ENCODE peak calls at places on chromosomes 5 and 9, in nine cellular contexts. Y is EH; V is T47D; B is activated CD4-positive, alpha-beta memory T cell treated with anti-CD3 and anti-CD28 coated beads, Interleukin-2, amount 10 ng/mL, durations not matched to agents 7 days and 5 days; J is stimulated activated CD4-positive, alpha-beta T cell treated with anti-CD3 and anti-CD28 coated beads, Interleukin-4, amount 100 ng/mL, for 4 hours; T is central memory CD4-positive, alpha-beta T cell; C is stimulated activated naive CD8-positive, alpha-beta T cell treated with anti-CD3 and anti-CD28 coated beads, Interleukin-15, amount 100 ng/mL, for 72 hours; R is stimulated activated CD8-positive, alpha-beta memory T cell treated with anti-CD3 and anti-CD28 coated beads, Interleukin-15, amount 100 ng/mL, for 4 hours; L is lower lobe of right lung. G is an unnamed sample.

GRCh38 chr9:134066923-134067851 is 639 bp downstream of the BRD3 start:
- DNase-seq in Y (peak; percentile 37), V (no peak), B (peak; percentile 36), J (peak; percentile 39), T (peak; percentile 42), C (peak; percentile 49), R (peak; percentile 17), L (peak; percentile 56), G (peak; percentile 36)

GRCh38 chr5:149646564-149646963 is 65.3 kb downstream of the ARHGEF37 start:
- DNase-seq in Y (peak; percentile 15), V (no peak), B (no peak), J (peak; percentile 4), T (peak; percentile 29), C (peak; percentile 48), R (no peak), L (no peak), G (no peak)

GRCh38 chr5:160672521-160672920 is 179.5 kb downstream of the ATP10B start:
- DNase-seq in Y (no peak), V (no peak), B (no peak), J (no peak), T (no peak), C (no peak), R (no peak), L (no peak), G (no peak)

GRCh38 chr5:168317521-168318147 is 26.2 kb downstream of the WWC1 start:
- DNase-seq in Y (peak; percentile 94), V (no peak), B (no peak), J (no peak), T (no peak), C (no peak), R (no peak), L (no peak), G (peak; percentile 62)

GRCh38 chr9:30197954-30198353 is 2186.5 kb upstream of the ACO1 start:
- DNase-seq in Y (no peak), V (no peak), B (no peak), J (no peak), T (no peak), C (no peak), R (no peak), L (no peak), G (peak; percentile 40)

GRCh38 chr5:173753307-173754168 is 134.6 kb upstream of the CPEB4 start:
- DNase-seq in Y (no peak), V (no peak), B (no peak), J (no peak), T (no peak), C (no peak), R (no peak), L (peak; percentile 58), G (peak; percentile 93)

GRCh38 chr9:89374176-89374575 is 55.9 kb downstream of the SECISBP2 start:
- DNase-seq in Y (peak; percentile 80), V (no peak), B (no peak), J (no peak), T (no peak), C (no peak), R (no peak), L (no peak), G (no peak)

GRCh38 chr9:11148189-11148588 is 535.4 kb upstream of the PTPRD start:
- DNase-seq in Y (no peak), V (no peak), B (no peak), J (no peak), T (no peak), C (no peak), R (no peak), L (no peak), G (no peak)

GRCh38 chr5:125696762-125697161 is 726.4 kb upstream of the GRAMD2B start:
- DNase-seq in Y (peak; percentile 32), V (no peak), B (no peak), J (no peak), T (no peak), C (no peak), R (no peak), L (no peak), G (no peak)

GRCh38 chr5:136212252-136212721 is 19.3 kb upstream of the SMIM32 start:
- DNase-seq in Y (peak; percentile 46), V (peak; percentile 79), B (peak; percentile 50), J (peak; percentile 46), T (peak; percentile 14), C (peak; percentile 39), R (no peak), L (peak; percentile 53), G (peak; percentile 63)

GRCh38 chr5:135706893-135707292 is 127.6 kb upstream of the SLC25A48 start:
- DNase-seq in Y (no peak), V (no peak), B (no peak), J (no peak), T (no peak), C (no peak), R (no peak), L (no peak), G (no peak)

G was measured in mesendoderm.